ENCODE peak calls at places on chromosomes 13 and 19, in eight cellular contexts. P, I, G, Q, F, C, W and U are unnamed samples.

GRCh38 chr19:39963860-39964259 is 7.1 kb upstream of the PSMC4 start:
- DNase-seq in P (no peak), I (no peak), G (no peak), Q (no peak), F (no peak), C (no peak), W (no peak), U (no peak)

GRCh38 chr13:71814806-71815205 is 52.2 kb downstream of the DACH1 start:
- DNase-seq in P (no peak), I (no peak), G (no peak), Q (no peak), F (no peak), C (no peak), W (no peak), U (no peak)

GRCh38 chr13:74017301-74018092 is 116.7 kb downstream of the KLF12 start:
- DNase-seq in P (no peak), I (no peak), G (no peak), Q (no peak), F (no peak), C (no peak), W (no peak), U (no peak)

GRCh38 chr13:42746846-42747245 is 34.5 kb upstream of the FAM216B start:
- DNase-seq in P (no peak), I (no peak), G (peak; percentile 70), Q (no peak), F (no peak), C (no peak), W (peak; percentile 4), U (no peak)

GRCh38 chr19:15142313-15142712 is 35.1 kb downstream of the SYDE1 start:
- DNase-seq in P (no peak), I (no peak), G (no peak), Q (no peak), F (no peak), C (no peak), W (no peak), U (no peak)

GRCh38 chr13:85558118-85558517 is 241.1 kb downstream of the SLITRK6 start:
- DNase-seq in P (no peak), I (no peak), G (no peak), Q (no peak), F (no peak), C (no peak), W (no peak), U (no peak)

GRCh38 chr19:48373567-48373966 is 9.4 kb downstream of the SYNGR4 start:
- DNase-seq in P (no peak), I (no peak), G (no peak), Q (no peak), F (no peak), C (no peak), W (no peak), U (no peak)

GRCh38 chr19:19131989-19132388 is 6.3 kb downstream of the TMEM161A start:
- DNase-seq in P (no peak), I (no peak), G (no peak), Q (no peak), F (no peak), C (no peak), W (no peak), U (no peak)

GRCh38 chr13:46546084-46546786 is 6.7 kb upstream of the LRCH1 start:
- DNase-seq in P (no peak), I (no peak), G (no peak), Q (no peak), F (no peak), C (no peak), W (no peak), U (no peak)